ENCODE peak calls at places on chromosomes 16 and 17, in four cellular contexts. One of them, this sample, is unnamed.
A peak's percentile ranks its signal among the peaks of the same experiment; 100 is the strongest.

GRCh38 chr17:323721-324139 is 28.9 kb downstream of the RPH3AL start:
- DNase-seq in GM19239: no peak
- DNase-seq in Calu3: no peak
- DNase-seq in T follicular helper cell: no peak
- DNase-seq in this sample: no peak

GRCh38 chr17:45376171-45376564 is 56.5 kb downstream of the ARHGAP27 start:
- DNase-seq in T follicular helper cell: no peak
- DNase-seq in Calu3: no peak
- DNase-seq in GM19239: no peak
- DNase-seq in this sample: no peak

GRCh38 chr17:21127508-21128077 is 829 bp downstream of the DHRS7B start:
- DNase-seq in GM19239: no peak
- DNase-seq in Calu3: no peak
- DNase-seq in T follicular helper cell: no peak
- DNase-seq in this sample: no peak

GRCh38 chr16:80803341-80804060 is 897 bp downstream of the CDYL2 start:
- DNase-seq in Calu3: no peak
- DNase-seq in T follicular helper cell: peak; percentile 18
- DNase-seq in GM19239: peak; percentile 49
- DNase-seq in this sample: no peak

GRCh38 chr17:38735161-38735997 is 5.2 kb downstream of the CISD3 start:
- DNase-seq in Calu3: peak; percentile 93
- DNase-seq in T follicular helper cell: peak; percentile 58
- DNase-seq in GM19239: peak; percentile 75
- DNase-seq in this sample: no peak

GRCh38 chr17:8900626-8901585 is 33.4 kb upstream of the PIK3R6 start:
- DNase-seq in Calu3: no peak
- DNase-seq in GM19239: no peak
- DNase-seq in T follicular helper cell: no peak
- DNase-seq in this sample: no peak

GRCh38 chr17:44400226-44400847 is 10.9 kb upstream of the ITGA2B start:
- DNase-seq in GM19239: no peak
- DNase-seq in T follicular helper cell: no peak
- DNase-seq in Calu3: peak; percentile 26
- DNase-seq in this sample: no peak

GRCh38 chr16:84520778-84521770 is 16.6 kb upstream of the MEAK7 start:
- DNase-seq in Calu3: peak; percentile 51
- DNase-seq in T follicular helper cell: no peak
- DNase-seq in GM19239: no peak
- DNase-seq in this sample: no peak

GRCh38 chr17:66355510-66355909 is 53.1 kb downstream of the PRKCA start:
- DNase-seq in T follicular helper cell: no peak
- DNase-seq in Calu3: no peak
- DNase-seq in GM19239: no peak
- DNase-seq in this sample: no peak

GRCh38 chr16:29708917-29709600 is 30.1 kb downstream of the QPRT start:
- DNase-seq in T follicular helper cell: no peak
- DNase-seq in GM19239: no peak
- DNase-seq in Calu3: no peak
- DNase-seq in this sample: no peak

GRCh38 chr16:62408760-62409159 is 372.5 kb upstream of the CDH8 start:
- DNase-seq in Calu3: no peak
- DNase-seq in GM19239: no peak
- DNase-seq in T follicular helper cell: no peak
- DNase-seq in this sample: no peak

GRCh38 chr16:86821933-86822332 is 243.6 kb downstream of the FOXL1 start:
- DNase-seq in GM19239: no peak
- DNase-seq in T follicular helper cell: no peak
- DNase-seq in Calu3: no peak
- DNase-seq in this sample: no peak

GRCh38 chr16:4663756-4664465 is 29.5 kb upstream of the NUDT16L1 start:
- DNase-seq in GM19239: no peak
- DNase-seq in Calu3: no peak
- DNase-seq in T follicular helper cell: no peak
- DNase-seq in this sample: no peak

GRCh38 chr17:48541036-48541573 is 3.8 kb downstream of the HOXB2 start:
- DNase-seq in Calu3: no peak
- DNase-seq in GM19239: no peak
- DNase-seq in T follicular helper cell: no peak
- DNase-seq in this sample: no peak

GRCh38 chr17:45302649-45303173 is 14.1 kb downstream of the MAP3K14 start:
- DNase-seq in Calu3: peak; percentile 21
- DNase-seq in T follicular helper cell: no peak
- DNase-seq in GM19239: no peak
- DNase-seq in this sample: no peak

GRCh38 chr16:88833086-88833485 is 21.4 kb upstream of the APRT start:
- DNase-seq in GM19239: no peak
- DNase-seq in Calu3: no peak
- DNase-seq in T follicular helper cell: no peak
- DNase-seq in this sample: no peak

GRCh38 chr17:78767806-78768205 is 14.3 kb downstream of the CYTH1 start:
- DNase-seq in T follicular helper cell: no peak
- DNase-seq in GM19239: no peak
- DNase-seq in Calu3: no peak
- DNase-seq in this sample: no peak

GRCh38 chr16:71648162-71648561 is 22.2 kb downstream of the MARVELD3 start:
- DNase-seq in Calu3: no peak
- DNase-seq in GM19239: no peak
- DNase-seq in T follicular helper cell: no peak
- DNase-seq in this sample: no peak

GRCh38 chr16:60142991-60143705 is 1409.0 kb upstream of the GOT2 start:
- DNase-seq in T follicular helper cell: no peak
- DNase-seq in GM19239: no peak
- DNase-seq in Calu3: no peak
- DNase-seq in this sample: no peak

GRCh38 chr16:89392881-89393730 is 97.3 kb downstream of the ANKRD11 start:
- DNase-seq in Calu3: no peak
- DNase-seq in T follicular helper cell: no peak
- DNase-seq in GM19239: no peak
- DNase-seq in this sample: no peak

GRCh38 chr17:83067071-83067717 is 12.2 kb upstream of the METRNL start:
- DNase-seq in Calu3: no peak
- DNase-seq in T follicular helper cell: no peak
- DNase-seq in GM19239: no peak
- DNase-seq in this sample: no peak

GRCh38 chr16:53741546-53741945 is 37.6 kb downstream of the FTO start:
- DNase-seq in T follicular helper cell: no peak
- DNase-seq in Calu3: no peak
- DNase-seq in GM19239: no peak
- DNase-seq in this sample: no peak

GRCh38 chr16:54282202-54282922 is 4.2 kb downstream of the IRX3 start:
- DNase-seq in GM19239: no peak
- DNase-seq in Calu3: peak; percentile 73
- DNase-seq in T follicular helper cell: no peak
- DNase-seq in this sample: no peak

GRCh38 chr17:41689497-41690299 is 1.0 kb downstream of the EIF1 start:
- DNase-seq in T follicular helper cell: no peak
- DNase-seq in Calu3: peak; percentile 78
- DNase-seq in GM19239: no peak
- DNase-seq in this sample: no peak

GRCh38 chr17:77143306-77143705 is 2.5 kb downstream of the SEC14L1 start:
- DNase-seq in GM19239: no peak
- DNase-seq in T follicular helper cell: no peak
- DNase-seq in Calu3: no peak
- DNase-seq in this sample: no peak

GRCh38 chr16:80552277-80552676 is 11.5 kb downstream of the DYNLRB2 start:
- DNase-seq in Calu3: no peak
- DNase-seq in T follicular helper cell: no peak
- DNase-seq in GM19239: no peak
- DNase-seq in this sample: no peak

GRCh38 chr16:1746693-1747195 is 24.6 kb downstream of the NME3 start:
- DNase-seq in Calu3: no peak
- DNase-seq in T follicular helper cell: no peak
- DNase-seq in GM19239: no peak
- DNase-seq in this sample: no peak

GRCh38 chr16:19375561-19376158 is 42.0 kb upstream of the TMC5 start:
- DNase-seq in GM19239: peak; percentile 59
- DNase-seq in Calu3: peak; percentile 60
- DNase-seq in T follicular helper cell: no peak
- DNase-seq in this sample: no peak

GRCh38 chr17:71494456-71494855 is 626.4 kb upstream of the SOX9 start:
- DNase-seq in Calu3: no peak
- DNase-seq in GM19239: no peak
- DNase-seq in T follicular helper cell: no peak
- DNase-seq in this sample: no peak

GRCh38 chr16:1812732-1813163 is 13.9 kb downstream of the HAGH start:
- DNase-seq in T follicular helper cell: peak; percentile 31
- DNase-seq in GM19239: no peak
- DNase-seq in Calu3: peak; percentile 61
- DNase-seq in this sample: no peak

GRCh38 chr17:34598161-34598776 is 18.9 kb downstream of the TMEM132E start:
- DNase-seq in GM19239: no peak
- DNase-seq in Calu3: no peak
- DNase-seq in T follicular helper cell: no peak
- DNase-seq in this sample: no peak

GRCh38 chr17:12623220-12623848 is 42.4 kb upstream of the MYOCD start:
- DNase-seq in Calu3: no peak
- DNase-seq in T follicular helper cell: no peak
- DNase-seq in GM19239: no peak
- DNase-seq in this sample: no peak

GRCh38 chr16:54955757-54956156 is 25.1 kb downstream of the IRX5 start:
- DNase-seq in T follicular helper cell: no peak
- DNase-seq in GM19239: no peak
- DNase-seq in Calu3: no peak
- DNase-seq in this sample: no peak

GRCh38 chr16:72961115-72961832 is 86.7 kb downstream of the ZFHX3 start:
- DNase-seq in Calu3: peak; percentile 43
- DNase-seq in T follicular helper cell: no peak
- DNase-seq in GM19239: no peak
- DNase-seq in this sample: no peak